ENCODE peak calls at places on chromosomes 7 and 10, in seven cellular contexts. E, P, I, H, G, K and C are unnamed samples.

GRCh38 chr10:101569465-101569837 is 18.6 kb downstream of the POLL start:
- DNase-seq in E (no peak), P (no peak), I (no peak), H (no peak), G (no peak), K (no peak), C (no peak)

GRCh38 chr7:140085447-140085846 is 22.7 kb upstream of the PARP12 start:
- DNase-seq in E (no peak), P (no peak), I (no peak), H (no peak), G (no peak), K (no peak), C (no peak)

GRCh38 chr7:131188367-131189339 is 139.0 kb upstream of the MKLN1 start:
- DNase-seq in E (peak), P (no peak), I (peak), H (no peak), G (peak), K (no peak), C (peak)

GRCh38 chr7:30171753-30172447 is 37.1 kb downstream of the MTURN start:
- DNase-seq in E (no peak), P (no peak), I (peak), H (no peak), G (no peak), K (no peak), C (no peak)

GRCh38 chr7:51034531-51035264 is 252.0 kb upstream of the GRB10 start:
- DNase-seq in E (no peak), P (no peak), I (peak), H (no peak), G (no peak), K (no peak), C (peak)

GRCh38 chr7:151056286-151057037 is 1.2 kb downstream of the CDK5 start:
- DNase-seq in E (no peak), P (no peak), I (no peak), H (no peak), G (no peak), K (no peak), C (no peak)

GRCh38 chr7:36653011-36653670 is 71.2 kb downstream of the AOAH start:
- DNase-seq in E (no peak), P (no peak), I (peak), H (no peak), G (no peak), K (no peak), C (peak)

GRCh38 chr7:12701433-12701832 is 14.0 kb downstream of the ARL4A start:
- DNase-seq in E (no peak), P (no peak), I (no peak), H (no peak), G (no peak), K (no peak), C (no peak)

GRCh38 chr7:55469721-55470120 is 102.6 kb downstream of the VOPP1 start:
- DNase-seq in E (no peak), P (no peak), I (no peak), H (no peak), G (no peak), K (no peak), C (no peak)

GRCh38 chr7:30027065-30027456 is 559 bp upstream of the FKBP14 start:
- DNase-seq in E (peak), P (no peak), I (peak), H (no peak), G (no peak), K (no peak), C (peak)

GRCh38 chr7:22639400-22639799 is 87.6 kb upstream of the IL6 start:
- DNase-seq in E (no peak), P (no peak), I (peak), H (no peak), G (no peak), K (no peak), C (peak)

GRCh38 chr7:1663243-1663642 is 6.8 kb upstream of the ELFN1 start:
- DNase-seq in E (no peak), P (no peak), I (no peak), H (no peak), G (peak), K (peak), C (no peak)

GRCh38 chr10:46305430-46305808 is 18.6 kb downstream of the ANTXRL start:
- DNase-seq in E (no peak), P (no peak), I (no peak), H (no peak), G (no peak), K (no peak), C (no peak)

GRCh38 chr10:103966671-103967432 is at the start of gene SLK:
- DNase-seq in E (peak), P (peak), I (peak), H (peak), G (peak), K (peak), C (peak)

GRCh38 chr7:6637544-6638229 is 569 bp downstream of the ZNF316 start:
- DNase-seq in E (peak), P (no peak), I (peak), H (no peak), G (no peak), K (no peak), C (peak)
- TF ChIP-seq CTCF in E (peak), P (no peak), I (no peak), H (peak), G (no peak), K (peak), C (peak)

GRCh38 chr10:107163904-107164861 is at the start of gene SORCS1:
- DNase-seq in E (no peak), P (peak), I (no peak), H (no peak), G (no peak), K (no peak), C (no peak)
- H3K4me3 ChIP-seq in E (no peak), P (peak), I (no peak), H (peak), G (peak), K (no peak), C (no peak)

DNA sequence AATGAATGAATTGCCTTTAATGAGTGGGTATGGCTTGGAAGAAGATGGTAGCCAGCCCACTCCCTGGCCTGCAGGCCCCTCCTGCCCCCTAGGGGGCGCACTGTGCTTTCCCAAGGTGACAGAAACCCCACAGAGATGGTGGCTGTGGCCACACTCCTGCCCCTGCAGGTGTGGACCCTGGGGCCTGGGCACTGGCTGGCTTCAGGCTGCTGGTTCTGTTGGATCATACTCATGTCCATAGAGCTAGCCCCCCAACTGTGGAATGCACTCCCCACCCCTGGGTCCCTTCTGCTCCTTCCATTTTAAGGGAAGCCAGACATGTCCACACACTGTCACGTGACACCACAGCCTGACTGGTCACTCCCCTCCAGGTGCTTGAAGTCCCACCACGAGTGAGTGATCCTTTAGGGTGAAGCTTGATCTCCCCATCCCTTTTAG is 44.8 kb downstream of the ZCCHC24 start:
- DNase-seq in E (peak), P (no peak), I (peak), H (no peak), G (no peak), K (no peak), C (no peak)
- TF ChIP-seq CTCF in E (peak), P (peak), I (peak), H (peak), G (peak), K (peak), C (peak)

GRCh38 chr10:72311667-72312066 is 37.9 kb downstream of the DDIT4 start:
- DNase-seq in E (no peak), P (no peak), I (no peak), H (no peak), G (no peak), K (no peak), C (no peak)

GRCh38 chr10:72310241-72310633 is 36.5 kb downstream of the DDIT4 start:
- DNase-seq in E (no peak), P (no peak), I (peak), H (no peak), G (no peak), K (no peak), C (peak)

GRCh38 chr10:72309290-72310240 is 35.8 kb downstream of the DDIT4 start:
- DNase-seq in E (no peak), P (peak), I (peak), H (no peak), G (no peak), K (no peak), C (peak)

GRCh38 chr10:72308320-72308987 is 34.7 kb downstream of the DDIT4 start:
- DNase-seq in E (no peak), P (no peak), I (peak), H (no peak), G (no peak), K (peak), C (peak)

DNA sequence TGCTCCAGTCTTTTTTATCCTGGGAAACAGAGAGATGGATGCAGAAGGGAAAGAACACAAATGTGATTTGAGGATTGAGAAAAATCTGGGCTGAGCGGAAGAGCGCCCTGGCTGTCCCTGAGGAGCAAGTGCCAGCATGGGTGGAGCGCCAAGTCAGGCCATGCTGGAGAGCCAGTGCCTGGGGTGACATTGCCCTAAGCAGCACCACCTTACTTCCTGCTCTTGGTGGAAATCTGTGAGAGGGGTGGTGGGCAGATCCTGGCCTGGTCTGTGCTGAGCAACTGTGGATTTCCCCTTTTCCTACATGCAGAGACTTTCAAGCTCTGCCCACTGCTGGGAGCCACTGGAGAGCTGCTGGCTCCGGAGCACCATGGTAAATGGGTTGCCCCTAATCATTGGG is 36.9 kb downstream of the DDIT4 start:
- DNase-seq in E (no peak), P (no peak), I (no peak), H (no peak), G (no peak), K (no peak), C (no peak)
- H3K4me3 ChIP-seq in E (no peak), P (no peak), I (no peak), H (no peak), G (no peak), K (no peak), C (no peak)

GRCh38 chr10:68223535-68224165 is 8.3 kb downstream of the ATOH7 start:
- DNase-seq in E (peak), P (no peak), I (no peak), H (no peak), G (no peak), K (no peak), C (no peak)
- TF ChIP-seq CTCF in E (peak), P (no peak), I (no peak), H (no peak), G (no peak), K (no peak), C (no peak)

GRCh38 chr7:107150375-107151073 is 18.3 kb upstream of the HBP1 start:
- DNase-seq in E (peak), P (peak), I (peak), H (no peak), G (peak), K (peak), C (peak)

GRCh38 chr7:107145072-107145838 is 23.5 kb upstream of the HBP1 start:
- DNase-seq in E (no peak), P (no peak), I (no peak), H (no peak), G (no peak), K (no peak), C (no peak)

GRCh38 chr7:107149863-107150262 is 18.9 kb upstream of the HBP1 start:
- DNase-seq in E (no peak), P (no peak), I (no peak), H (no peak), G (no peak), K (no peak), C (no peak)

GRCh38 chr7:107148721-107149120 is 20.1 kb upstream of the HBP1 start:
- DNase-seq in E (no peak), P (no peak), I (no peak), H (no peak), G (no peak), K (no peak), C (no peak)

GRCh38 chr7:107147464-107148214 is 21.2 kb upstream of the HBP1 start:
- DNase-seq in E (peak), P (no peak), I (peak), H (no peak), G (no peak), K (no peak), C (peak)
- H3K4me3 ChIP-seq in E (no peak), P (peak), I (no peak), H (peak), G (peak), K (no peak), C (no peak)